ENCODE peak calls at places on chromosomes 3 and 15, in five cellular contexts. One of them, this sample, is unnamed.
A peak's percentile ranks its signal among the peaks of the same experiment; 100 is the strongest.

GRCh38 chr15:76153241-76154197 is 93.7 kb downstream of the TMEM266 start:
- DNase-seq in heart left ventricle: no peak
- DNase-seq in kidney: peak; percentile 48
- DNase-seq in choroid plexus epithelial cell: no peak
- DNase-seq in foreskin fibroblast: no peak
- DNase-seq in this sample: no peak

GRCh38 chr3:41075958-41076357 is 123.3 kb upstream of the CTNNB1 start:
- DNase-seq in heart left ventricle: peak; percentile 30
- DNase-seq in kidney: no peak
- DNase-seq in choroid plexus epithelial cell: peak; percentile 38
- DNase-seq in foreskin fibroblast: no peak
- DNase-seq in this sample: peak; percentile 31

GRCh38 chr3:148062590-148062989 is 635.1 kb upstream of the AGTR1 start:
- DNase-seq in heart left ventricle: no peak
- DNase-seq in kidney: no peak
- DNase-seq in choroid plexus epithelial cell: no peak
- DNase-seq in foreskin fibroblast: no peak
- DNase-seq in this sample: peak; percentile 6

GRCh38 chr3:25426408-25426807 is 1.7 kb upstream of the RARB start:
- DNase-seq in heart left ventricle: peak; percentile 45
- DNase-seq in kidney: no peak
- DNase-seq in choroid plexus epithelial cell: no peak
- DNase-seq in foreskin fibroblast: peak; percentile 25
- DNase-seq in this sample: peak; percentile 44

GRCh38 chr3:23075478-23075877 is 127.6 kb upstream of the UBE2E2 start:
- DNase-seq in heart left ventricle: no peak
- DNase-seq in kidney: no peak
- DNase-seq in choroid plexus epithelial cell: peak; percentile 86
- DNase-seq in foreskin fibroblast: no peak
- DNase-seq in this sample: no peak

GRCh38 chr3:71498053-71498452 is 85.5 kb downstream of the FOXP1 start:
- DNase-seq in heart left ventricle: no peak
- DNase-seq in kidney: no peak
- DNase-seq in choroid plexus epithelial cell: no peak
- DNase-seq in foreskin fibroblast: no peak
- DNase-seq in this sample: no peak

GRCh38 chr15:45401665-45402161 is 23.4 kb upstream of the GATM start:
- DNase-seq in heart left ventricle: peak; percentile 10
- DNase-seq in kidney: no peak
- DNase-seq in choroid plexus epithelial cell: peak; percentile 3
- DNase-seq in foreskin fibroblast: no peak
- DNase-seq in this sample: no peak

GRCh38 chr15:29888651-29889050 is 66.4 kb upstream of the TJP1 start:
- DNase-seq in heart left ventricle: peak; percentile 35
- DNase-seq in kidney: no peak
- DNase-seq in choroid plexus epithelial cell: peak; percentile 93
- DNase-seq in foreskin fibroblast: peak; percentile 84
- DNase-seq in this sample: no peak

GRCh38 chr3:183008799-183009198 is 28.5 kb upstream of the DCUN1D1 start:
- DNase-seq in heart left ventricle: no peak
- DNase-seq in kidney: no peak
- DNase-seq in choroid plexus epithelial cell: no peak
- DNase-seq in foreskin fibroblast: no peak
- DNase-seq in this sample: no peak

GRCh38 chr3:111301238-111301798 is 229.7 kb downstream of the NECTIN3 start:
- DNase-seq in heart left ventricle: no peak
- DNase-seq in kidney: no peak
- DNase-seq in choroid plexus epithelial cell: no peak
- DNase-seq in foreskin fibroblast: no peak
- DNase-seq in this sample: no peak

GRCh38 chr15:74869372-74869725 is 3.8 kb downstream of the SCAMP2 start:
- DNase-seq in heart left ventricle: no peak
- DNase-seq in kidney: no peak
- DNase-seq in choroid plexus epithelial cell: peak; percentile 23
- DNase-seq in foreskin fibroblast: no peak
- DNase-seq in this sample: no peak

GRCh38 chr3:136731274-136731884 is 20.8 kb downstream of the STAG1 start:
- DNase-seq in heart left ventricle: no peak
- DNase-seq in kidney: no peak
- DNase-seq in choroid plexus epithelial cell: no peak
- DNase-seq in foreskin fibroblast: no peak
- DNase-seq in this sample: peak; percentile 61

GRCh38 chr3:8443829-8444791 is 57.5 kb upstream of the LMCD1 start:
- DNase-seq in heart left ventricle: peak; percentile 87
- DNase-seq in kidney: peak; percentile 96
- DNase-seq in choroid plexus epithelial cell: peak; percentile 100
- DNase-seq in foreskin fibroblast: peak; percentile 98
- DNase-seq in this sample: peak; percentile 97

GRCh38 chr3:150508401-150508800 is 37.9 kb downstream of the SERP1 start:
- DNase-seq in heart left ventricle: no peak
- DNase-seq in kidney: no peak
- DNase-seq in choroid plexus epithelial cell: no peak
- DNase-seq in foreskin fibroblast: no peak
- DNase-seq in this sample: peak; percentile 43

GRCh38 chr3:155283092-155284056 is 10.1 kb downstream of the STRIT1 start:
- DNase-seq in heart left ventricle: no peak
- DNase-seq in kidney: no peak
- DNase-seq in choroid plexus epithelial cell: no peak
- DNase-seq in foreskin fibroblast: no peak
- DNase-seq in this sample: peak; percentile 15

GRCh38 chr3:124791639-124792111 is 61.4 kb downstream of the UMPS start:
- DNase-seq in heart left ventricle: peak; percentile 52
- DNase-seq in kidney: no peak
- DNase-seq in choroid plexus epithelial cell: peak; percentile 96
- DNase-seq in foreskin fibroblast: peak; percentile 96
- DNase-seq in this sample: peak; percentile 43

GRCh38 chr3:11909726-11910125 is 63.0 kb upstream of the TAMM41 start:
- DNase-seq in heart left ventricle: no peak
- DNase-seq in kidney: no peak
- DNase-seq in choroid plexus epithelial cell: no peak
- DNase-seq in foreskin fibroblast: no peak
- DNase-seq in this sample: no peak

GRCh38 chr15:94671845-94672524 is 440.6 kb downstream of the MCTP2 start:
- DNase-seq in heart left ventricle: peak; percentile 12
- DNase-seq in kidney: no peak
- DNase-seq in choroid plexus epithelial cell: peak; percentile 58
- DNase-seq in foreskin fibroblast: peak; percentile 3
- DNase-seq in this sample: no peak

GRCh38 chr15:37888356-37888755 is 46.1 kb upstream of the TMCO5A start:
- DNase-seq in heart left ventricle: no peak
- DNase-seq in kidney: no peak
- DNase-seq in choroid plexus epithelial cell: no peak
- DNase-seq in foreskin fibroblast: no peak
- DNase-seq in this sample: no peak

GRCh38 chr3:127016043-127016343 is 33.1 kb downstream of the PLXNA1 start:
- DNase-seq in heart left ventricle: no peak
- DNase-seq in kidney: no peak
- DNase-seq in choroid plexus epithelial cell: no peak
- DNase-seq in foreskin fibroblast: no peak
- DNase-seq in this sample: no peak

GRCh38 chr15:71813723-71814470 is 3.5 kb downstream of the NR2E3 start:
- DNase-seq in heart left ventricle: no peak
- DNase-seq in kidney: peak; percentile 59
- DNase-seq in choroid plexus epithelial cell: no peak
- DNase-seq in foreskin fibroblast: no peak
- DNase-seq in this sample: no peak

GRCh38 chr15:95653361-95653805 is 677.1 kb upstream of the NR2F2 start:
- DNase-seq in heart left ventricle: no peak
- DNase-seq in kidney: no peak
- DNase-seq in choroid plexus epithelial cell: no peak
- DNase-seq in foreskin fibroblast: peak; percentile 79
- DNase-seq in this sample: no peak

GRCh38 chr15:90751300-90751825 is 34.2 kb downstream of the BLM start:
- DNase-seq in heart left ventricle: no peak
- DNase-seq in kidney: no peak
- DNase-seq in choroid plexus epithelial cell: no peak
- DNase-seq in foreskin fibroblast: no peak
- DNase-seq in this sample: no peak

GRCh38 chr3:171005648-171006047 is 20.9 kb downstream of the SLC2A2 start:
- DNase-seq in heart left ventricle: no peak
- DNase-seq in kidney: no peak
- DNase-seq in choroid plexus epithelial cell: no peak
- DNase-seq in foreskin fibroblast: peak; percentile 84
- DNase-seq in this sample: no peak

GRCh38 chr3:9861201-9861600 is 17.4 kb upstream of the RPUSD3 start:
- DNase-seq in heart left ventricle: no peak
- DNase-seq in kidney: no peak
- DNase-seq in choroid plexus epithelial cell: no peak
- DNase-seq in foreskin fibroblast: no peak
- DNase-seq in this sample: no peak

GRCh38 chr3:9866639-9867038 is 13.4 kb downstream of the CIDEC start:
- DNase-seq in heart left ventricle: no peak
- DNase-seq in kidney: no peak
- DNase-seq in choroid plexus epithelial cell: peak; percentile 43
- DNase-seq in foreskin fibroblast: peak; percentile 36
- DNase-seq in this sample: peak; percentile 48

GRCh38 chr3:9859530-9860025 is 15.8 kb upstream of the RPUSD3 start:
- DNase-seq in heart left ventricle: no peak
- DNase-seq in kidney: no peak
- DNase-seq in choroid plexus epithelial cell: no peak
- DNase-seq in foreskin fibroblast: no peak
- DNase-seq in this sample: no peak

GRCh38 chr3:9861626-9862130 is 17.9 kb upstream of the RPUSD3 start:
- DNase-seq in heart left ventricle: no peak
- DNase-seq in kidney: no peak
- DNase-seq in choroid plexus epithelial cell: no peak
- DNase-seq in foreskin fibroblast: no peak
- DNase-seq in this sample: no peak

GRCh38 chr3:9862391-9863235 is 17.4 kb downstream of the CIDEC start:
- DNase-seq in heart left ventricle: peak; percentile 52
- DNase-seq in kidney: peak; percentile 89
- DNase-seq in choroid plexus epithelial cell: peak; percentile 65
- DNase-seq in foreskin fibroblast: peak; percentile 87
- DNase-seq in this sample: no peak
- TF ChIP-seq CTCF in heart left ventricle: peak; percentile 62
- TF ChIP-seq CTCF in kidney: peak; percentile 33
- TF ChIP-seq CTCF in choroid plexus epithelial cell: peak; percentile 48
- TF ChIP-seq CTCF in foreskin fibroblast: peak; percentile 47
- TF ChIP-seq CTCF in this sample: no peak

GRCh38 chr3:16411450-16411849 is 102.0 kb downstream of the RFTN1 start:
- DNase-seq in heart left ventricle: no peak
- DNase-seq in kidney: no peak
- DNase-seq in choroid plexus epithelial cell: no peak
- DNase-seq in foreskin fibroblast: no peak
- DNase-seq in this sample: no peak
- H3K4me3 ChIP-seq in heart left ventricle: no peak overlapping the region
- H3K4me3 ChIP-seq in kidney: no peak overlapping the region
- H3K4me3 ChIP-seq in choroid plexus epithelial cell: no peak overlapping the region
- H3K4me3 ChIP-seq in foreskin fibroblast: no peak overlapping the region
- H3K4me3 ChIP-seq in this sample: no peak overlapping the region

GRCh38 chr15:78313383-78313782 is 14.0 kb upstream of the SKIC8 start:
- DNase-seq in heart left ventricle: no peak
- DNase-seq in kidney: no peak
- DNase-seq in choroid plexus epithelial cell: no peak
- DNase-seq in foreskin fibroblast: no peak
- DNase-seq in this sample: no peak

GRCh38 chr15:78316211-78317077 is 17.0 kb upstream of the SKIC8 start:
- DNase-seq in heart left ventricle: no peak
- DNase-seq in kidney: no peak
- DNase-seq in choroid plexus epithelial cell: no peak
- DNase-seq in foreskin fibroblast: no peak
- DNase-seq in this sample: peak; percentile 34

GRCh38 chr15:78317145-78317836 is 17.9 kb upstream of the SKIC8 start:
- DNase-seq in heart left ventricle: no peak
- DNase-seq in kidney: peak; percentile 32
- DNase-seq in choroid plexus epithelial cell: no peak
- DNase-seq in foreskin fibroblast: peak; percentile 38
- DNase-seq in this sample: peak; percentile 30

GRCh38 chr15:78314181-78314581 is 14.8 kb upstream of the SKIC8 start:
- DNase-seq in heart left ventricle: no peak
- DNase-seq in kidney: no peak
- DNase-seq in choroid plexus epithelial cell: no peak
- DNase-seq in foreskin fibroblast: no peak
- DNase-seq in this sample: no peak

GRCh38 chr15:78315686-78316085 is 16.3 kb upstream of the SKIC8 start:
- DNase-seq in heart left ventricle: no peak
- DNase-seq in kidney: peak; percentile 48
- DNase-seq in choroid plexus epithelial cell: peak; percentile 42
- DNase-seq in foreskin fibroblast: peak; percentile 34
- DNase-seq in this sample: peak; percentile 42
- TF ChIP-seq CTCF in heart left ventricle: no peak
- TF ChIP-seq CTCF in kidney: no peak
- TF ChIP-seq CTCF in choroid plexus epithelial cell: peak; percentile 58
- TF ChIP-seq CTCF in foreskin fibroblast: peak; percentile 40
- TF ChIP-seq CTCF in this sample: peak; percentile 40

GRCh38 chr3:142498397-142499180 is 50.8 kb upstream of the XRN1 start:
- DNase-seq in heart left ventricle: no peak
- DNase-seq in kidney: no peak
- DNase-seq in choroid plexus epithelial cell: peak; percentile 69
- DNase-seq in foreskin fibroblast: peak; percentile 35
- DNase-seq in this sample: no peak

GRCh38 chr3:142501004-142501926 is 53.4 kb upstream of the XRN1 start:
- DNase-seq in heart left ventricle: no peak
- DNase-seq in kidney: no peak
- DNase-seq in choroid plexus epithelial cell: peak; percentile 84
- DNase-seq in foreskin fibroblast: peak; percentile 84
- DNase-seq in this sample: peak; percentile 32

GRCh38 chr3:142502187-142502985 is 54.5 kb upstream of the XRN1 start:
- DNase-seq in heart left ventricle: no peak
- DNase-seq in kidney: no peak
- DNase-seq in choroid plexus epithelial cell: no peak
- DNase-seq in foreskin fibroblast: no peak
- DNase-seq in this sample: no peak

GRCh38 chr3:142497729-142498128 is 49.9 kb upstream of the XRN1 start:
- DNase-seq in heart left ventricle: no peak
- DNase-seq in kidney: no peak
- DNase-seq in choroid plexus epithelial cell: no peak
- DNase-seq in foreskin fibroblast: no peak
- DNase-seq in this sample: no peak

GRCh38 chr3:142500211-142500610 is 52.4 kb upstream of the XRN1 start:
- DNase-seq in heart left ventricle: no peak
- DNase-seq in kidney: no peak
- DNase-seq in choroid plexus epithelial cell: peak; percentile 44
- DNase-seq in foreskin fibroblast: no peak
- DNase-seq in this sample: no peak
- H3K4me3 ChIP-seq in heart left ventricle: no peak overlapping the region
- H3K4me3 ChIP-seq in kidney: no peak overlapping the region
- H3K4me3 ChIP-seq in choroid plexus epithelial cell: no peak overlapping the region
- H3K4me3 ChIP-seq in foreskin fibroblast: no peak overlapping the region
- H3K4me3 ChIP-seq in this sample: no peak overlapping the region

DNA sequence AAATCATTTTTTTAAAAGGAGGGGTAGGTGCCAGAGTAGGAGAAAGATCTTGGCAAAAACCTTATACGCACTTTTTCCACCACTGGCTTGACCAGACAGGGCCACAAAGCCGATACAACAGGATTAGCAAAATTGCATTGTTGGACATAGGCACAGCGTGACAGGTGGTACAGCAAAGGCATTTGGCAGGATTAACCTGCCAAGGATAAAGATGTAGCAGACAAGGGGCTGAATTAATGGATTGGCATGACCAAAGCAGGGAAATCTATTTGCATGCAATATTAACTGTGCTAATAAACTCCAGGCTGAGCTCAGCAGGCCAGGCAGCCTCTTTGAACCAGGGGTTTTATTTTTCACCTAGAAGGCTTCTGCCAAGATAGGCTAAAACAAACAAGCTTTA is 131.7 kb upstream of the TOPAZ1 start:
- DNase-seq in heart left ventricle: no peak
- DNase-seq in kidney: no peak
- DNase-seq in choroid plexus epithelial cell: no peak
- DNase-seq in foreskin fibroblast: no peak
- DNase-seq in this sample: no peak
- TF ChIP-seq CTCF in heart left ventricle: no peak
- TF ChIP-seq CTCF in kidney: no peak
- TF ChIP-seq CTCF in choroid plexus epithelial cell: no peak
- TF ChIP-seq CTCF in foreskin fibroblast: no peak
- TF ChIP-seq CTCF in this sample: no peak

GRCh38 chr3:98735761-98736269 is 27.3 kb upstream of the ST3GAL6 start:
- DNase-seq in heart left ventricle: no peak
- DNase-seq in kidney: no peak
- DNase-seq in choroid plexus epithelial cell: no peak
- DNase-seq in foreskin fibroblast: no peak
- DNase-seq in this sample: peak; percentile 21
- H3K4me3 ChIP-seq in heart left ventricle: no peak overlapping the region
- H3K4me3 ChIP-seq in kidney: no peak overlapping the region
- H3K4me3 ChIP-seq in choroid plexus epithelial cell: no peak overlapping the region
- H3K4me3 ChIP-seq in foreskin fibroblast: no peak overlapping the region
- H3K4me3 ChIP-seq in this sample: no peak overlapping the region